ENCODE peak calls at places on chromosomes 16 and 17, in seven cellular contexts. O is progenitor cell of endocrine pancreas, S is K562, M is left colon, K is nephron progenitor cell, L is Right ventricle myocardium superior, U is T-helper 2 cell. P is an unnamed sample.

GRCh38 chr17:60525347-60525623 is 757 bp downstream of the APPBP2 start:
- DNase-seq in K (no peak), S (no peak), O (no peak), L (no peak), U (no peak), M (peak; percentile 23), P (no peak)

GRCh38 chr16:23282508-23282907 is 19.6 kb upstream of the SCNN1B start:
- DNase-seq in K (no peak), M (no peak), U (peak; percentile 16), S (no peak), O (no peak), L (no peak), P (no peak)

GRCh38 chr17:14201595-14201994 is 35.1 kb downstream of the CDRT15 start:
- DNase-seq in M (no peak), K (no peak), U (peak; percentile 95), O (no peak), L (no peak), S (no peak), P (no peak)

GRCh38 chr17:68019675-68020450 is 15.7 kb upstream of the KPNA2 start:
- DNase-seq in O (peak; percentile 99), L (peak; percentile 97), K (peak; percentile 98), U (peak; percentile 96), S (peak; percentile 93), M (peak; percentile 91), P (peak; percentile 92)

GRCh38 chr17:75998327-75998795 is 2.3 kb upstream of the CDK3 start:
- DNase-seq in S (no peak), K (no peak), O (no peak), U (no peak), L (no peak), M (peak; percentile 31), P (no peak)

GRCh38 chr16:67872631-67873434 is at the start of gene EDC4:
- DNase-seq in S (peak; percentile 94), L (peak; percentile 91), O (peak; percentile 56), M (peak; percentile 81), K (peak; percentile 83), U (peak; percentile 90), P (peak; percentile 50)

GRCh38 chr17:83127431-83128160 is 48.2 kb downstream of the METRNL start:
- DNase-seq in M (no peak), U (no peak), K (no peak), L (peak; percentile 25), O (no peak), S (no peak), P (no peak)

GRCh38 chr17:46199379-46199778 is 6.2 kb upstream of the KANSL1 start:
- DNase-seq in U (no peak), O (no peak), S (no peak), M (no peak), K (no peak), L (no peak), P (no peak)

GRCh38 chr17:56659622-56660021 is 66.1 kb downstream of the NOG start:
- DNase-seq in M (no peak), L (no peak), O (no peak), S (no peak), K (no peak), U (no peak), P (no peak)

GRCh38 chr16:1494129-1494640 is 1.0 kb downstream of the TELO2 start:
- DNase-seq in K (peak; percentile 44), L (peak; percentile 80), S (no peak), O (no peak), M (peak; percentile 49), U (no peak), P (peak; percentile 43)

GRCh38 chr16:84044108-84044488 is 1.5 kb upstream of the SLC38A8 start:
- DNase-seq in S (peak; percentile 68), U (no peak), K (no peak), L (no peak), M (no peak), O (no peak), P (peak; percentile 3)

GRCh38 chr17:45786349-45786748 is 2.2 kb downstream of the CRHR1 start:
- DNase-seq in O (no peak), U (no peak), L (no peak), K (no peak), M (no peak), S (no peak), P (no peak)

GRCh38 chr16:22190169-22191088 is 15.6 kb upstream of the EEF2K start:
- DNase-seq in M (peak; percentile 100), K (peak; percentile 100), L (peak; percentile 100), U (peak; percentile 98), S (peak; percentile 95), O (peak; percentile 99), P (peak; percentile 100)

GRCh38 chr17:12627776-12628491 is 37.8 kb upstream of the MYOCD start:
- DNase-seq in S (no peak), L (no peak), O (no peak), M (no peak), U (no peak), K (no peak), P (no peak)

GRCh38 chr17:38509008-38509771 is 80.9 kb downstream of the ARHGAP23 start:
- DNase-seq in S (peak; percentile 92), M (peak; percentile 67), O (peak; percentile 71), L (peak; percentile 83), K (peak; percentile 88), U (peak; percentile 68), P (peak; percentile 79)

GRCh38 chr17:64004903-64005733 is 7.0 kb downstream of the PRR29 start:
- DNase-seq in S (peak; percentile 5), L (no peak), M (no peak), K (no peak), U (no peak), O (no peak), P (no peak)

GRCh38 chr17:66652840-66653507 is 181.9 kb upstream of the CACNG5 start:
- DNase-seq in L (no peak), K (no peak), M (no peak), O (no peak), U (peak; percentile 81), S (no peak), P (no peak)

GRCh38 chr17:80701730-80702129 is 157.1 kb downstream of the RPTOR start:
- DNase-seq in K (no peak), U (no peak), M (no peak), S (no peak), O (no peak), L (no peak), P (no peak)

GRCh38 chr16:27795992-27796614 is 246.2 kb downstream of the KATNIP start:
- DNase-seq in U (peak; percentile 9), M (no peak), L (peak; percentile 70), O (peak; percentile 69), K (peak; percentile 94), S (peak; percentile 63), P (no peak)

GRCh38 chr16:82993874-82994375 is 367.2 kb downstream of the CDH13 start:
- DNase-seq in S (no peak), M (no peak), O (no peak), K (no peak), L (no peak), U (no peak), P (no peak)

GRCh38 chr17:77498875-77499698 is 358.3 kb downstream of the SEC14L1 start:
- DNase-seq in U (no peak), K (no peak), S (no peak), O (no peak), L (no peak), M (no peak), P (no peak)

GRCh38 chr17:43578699-43579569 is 32.8 kb upstream of the ETV4 start:
- DNase-seq in M (no peak), K (peak; percentile 67), O (peak; percentile 45), U (peak; percentile 59), S (no peak), L (no peak), P (no peak)

GRCh38 chr17:44343510-44344209 is 1.4 kb upstream of the GRN start:
- DNase-seq in K (no peak), M (no peak), L (no peak), U (no peak), O (no peak), S (no peak), P (no peak)

GRCh38 chr16:74743668-74744299 is 30.8 kb downstream of the FA2H start:
- DNase-seq in L (no peak), M (peak; percentile 96), O (no peak), S (peak; percentile 86), K (no peak), U (no peak), P (no peak)

GRCh38 chr16:68128577-68129305 is 43.6 kb downstream of the NFATC3 start:
- DNase-seq in S (no peak), U (no peak), L (no peak), O (no peak), K (no peak), M (no peak), P (peak; percentile 11)

GRCh38 chr17:76141212-76142043 is at the start of gene FOXJ1:
- DNase-seq in U (peak; percentile 91), M (peak; percentile 87), K (peak; percentile 95), L (peak; percentile 93), O (peak; percentile 90), S (peak; percentile 99), P (peak; percentile 54)

GRCh38 chr16:991759-992158 is 10.2 kb downstream of the SOX8 start:
- DNase-seq in U (no peak), S (no peak), K (no peak), O (no peak), M (no peak), L (no peak), P (no peak)